ENCODE peak calls at places on chromosomes 5 and 9, in nine cellular contexts. Q is gastrocnemius medialis, M is neural progenitor cell, D is HCT116, W is psoas muscle, K is GM23338, X is ovary, T is heart right ventricle, J is upper lobe of right lung. P is an unnamed sample. For H3K4me1, the result is how much of the 10 kb centered on the place peaks cover.

GRCh38 chr9:18238752-18239151 is 235.2 kb upstream of the ADAMTSL1 start:
- DNase-seq in Q (no peak), D (no peak), X (no peak), J (no peak), W (no peak), K (no peak), T (no peak), M (no peak), P (no peak)

GRCh38 chr5:42889311-42889933 is 77.7 kb upstream of the SELENOP start:
- DNase-seq in K (peak), Q (peak), W (peak), T (peak), J (no peak), M (peak), D (peak), X (peak), P (peak)

GRCh38 chr9:113581865-113582697 is 118.6 kb downstream of the RGS3 start:
- DNase-seq in Q (peak), K (no peak), J (peak), T (peak), W (peak), D (no peak), M (no peak), X (peak), P (peak)

GRCh38 chr5:36740259-36740898 is 134.0 kb downstream of the SLC1A3 start:
- DNase-seq in Q (no peak), X (no peak), M (no peak), W (no peak), K (no peak), T (no peak), J (no peak), D (no peak), P (no peak)

GRCh38 chr9:122265265-122265900 is 701 bp downstream of the MRRF start:
- DNase-seq in M (no peak), T (no peak), D (peak), X (no peak), Q (peak), K (peak), J (no peak), W (no peak), P (no peak)

GRCh38 chr5:123754167-123754840 is 242.3 kb downstream of the CSNK1G3 start:
- DNase-seq in X (no peak), W (no peak), Q (no peak), J (no peak), K (no peak), D (no peak), M (no peak), T (no peak), P (no peak)

GRCh38 chr9:125632321-125633115 is 74.5 kb downstream of the MAPKAP1 start:
- DNase-seq in Q (no peak), X (no peak), M (no peak), D (no peak), K (no peak), T (no peak), W (no peak), J (no peak), P (no peak)

GRCh38 chr9:72577212-72577753 is 55.9 kb downstream of the TMC1 start:
- DNase-seq in X (no peak), W (no peak), K (no peak), J (no peak), T (peak), D (peak), M (no peak), Q (no peak), P (no peak)

GRCh38 chr5:177003649-177004048 is 2.9 kb downstream of the UIMC1 start:
- DNase-seq in D (no peak), J (no peak), M (no peak), K (no peak), Q (no peak), T (no peak), W (no peak), X (no peak), P (no peak)

GRCh38 chr9:108838017-108838416 is 17.8 kb downstream of the ACTL7B start:
- DNase-seq in M (no peak), K (no peak), X (no peak), J (no peak), T (no peak), Q (no peak), D (no peak), W (no peak), P (no peak)

GRCh38 chr5:119742311-119742710 is 113.0 kb downstream of the FAM170A start:
- DNase-seq in K (no peak), J (no peak), Q (no peak), X (no peak), M (no peak), T (no peak), D (no peak), W (no peak), P (no peak)

GRCh38 chr9:93501406-93501805 is 48.0 kb upstream of the FAM120AOS start:
- DNase-seq in K (no peak), D (no peak), W (no peak), J (no peak), Q (no peak), X (no peak), T (no peak), M (no peak), P (no peak)

GRCh38 chr5:170248635-170249227 is 15.9 kb downstream of the C5orf58 start:
- DNase-seq in J (no peak), X (no peak), M (no peak), K (no peak), W (no peak), Q (no peak), D (no peak), T (no peak), P (no peak)

GRCh38 chr5:71969464-71969863 is 137.8 kb upstream of the MAP1B start:
- DNase-seq in M (no peak), J (no peak), D (no peak), W (no peak), Q (no peak), T (no peak), K (no peak), X (no peak), P (no peak)

GRCh38 chr5:77235881-77236560 is 25.5 kb downstream of the PDE8B start:
- DNase-seq in Q (no peak), W (no peak), M (no peak), K (no peak), X (no peak), D (no peak), T (no peak), J (no peak), P (no peak)

GRCh38 chr5:77241444-77241843 is 31.0 kb downstream of the PDE8B start:
- DNase-seq in J (no peak), D (no peak), W (no peak), T (no peak), X (no peak), K (no peak), M (no peak), Q (no peak), P (no peak)

DNA sequence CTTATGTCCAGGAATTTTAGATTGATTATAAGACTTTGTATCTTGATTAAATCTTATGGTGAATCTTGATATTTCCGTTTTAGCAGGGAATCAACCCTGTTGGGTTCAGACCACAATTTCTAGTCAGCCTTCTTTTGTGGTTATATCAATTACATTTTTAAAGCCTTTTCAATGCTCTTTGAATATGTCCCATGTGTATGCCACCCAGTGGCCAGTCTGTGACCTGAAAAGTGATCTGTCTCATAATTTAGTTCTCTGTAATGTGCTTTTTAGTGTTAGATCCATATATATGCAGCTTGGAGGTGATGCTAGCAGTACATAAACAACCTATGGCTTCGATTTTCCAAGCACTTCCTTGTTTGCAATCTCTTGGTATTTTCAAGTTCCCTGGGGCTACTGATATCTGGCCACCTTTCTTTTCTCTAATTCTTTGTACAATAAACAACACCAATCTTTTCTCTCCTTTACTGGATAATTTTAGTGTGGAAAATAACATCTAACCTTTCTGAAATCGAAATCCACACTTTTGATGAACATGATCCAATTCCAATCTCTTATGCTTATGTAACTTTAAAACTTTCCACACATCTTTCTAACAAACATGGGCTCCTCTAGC is 28.8 kb downstream of the PDE8B start:
- DNase-seq in Q (no peak), K (peak), T (no peak), X (no peak), M (no peak), D (peak), W (no peak), J (no peak), P (no peak)
- H3K27ac ChIP-seq in Q (no peak), K (no peak), T (no peak), X (no peak), M (no peak), D (no peak), W (no peak), J (no peak), P (no peak)

GRCh38 chr5:150651382-150651781 is 9.7 kb upstream of the MYOZ3 start:
- DNase-seq in K (no peak), J (no peak), T (no peak), Q (no peak), X (peak), W (no peak), D (no peak), M (no peak), P (peak)

GRCh38 chr5:150653145-150653761 is 7.8 kb upstream of the MYOZ3 start:
- DNase-seq in J (no peak), K (no peak), D (no peak), M (no peak), T (peak), X (peak), W (no peak), Q (no peak), P (no peak)

GRCh38 chr5:150653762-150654158 is 7.3 kb upstream of the MYOZ3 start:
- DNase-seq in J (no peak), W (no peak), T (no peak), K (no peak), X (no peak), M (no peak), Q (no peak), D (no peak), P (no peak)

GRCh38 chr5:150650713-150651000 is 10.2 kb downstream of the SYNPO start:
- DNase-seq in Q (no peak), T (no peak), K (no peak), X (no peak), W (no peak), D (no peak), J (peak), M (no peak), P (no peak)

DNA sequence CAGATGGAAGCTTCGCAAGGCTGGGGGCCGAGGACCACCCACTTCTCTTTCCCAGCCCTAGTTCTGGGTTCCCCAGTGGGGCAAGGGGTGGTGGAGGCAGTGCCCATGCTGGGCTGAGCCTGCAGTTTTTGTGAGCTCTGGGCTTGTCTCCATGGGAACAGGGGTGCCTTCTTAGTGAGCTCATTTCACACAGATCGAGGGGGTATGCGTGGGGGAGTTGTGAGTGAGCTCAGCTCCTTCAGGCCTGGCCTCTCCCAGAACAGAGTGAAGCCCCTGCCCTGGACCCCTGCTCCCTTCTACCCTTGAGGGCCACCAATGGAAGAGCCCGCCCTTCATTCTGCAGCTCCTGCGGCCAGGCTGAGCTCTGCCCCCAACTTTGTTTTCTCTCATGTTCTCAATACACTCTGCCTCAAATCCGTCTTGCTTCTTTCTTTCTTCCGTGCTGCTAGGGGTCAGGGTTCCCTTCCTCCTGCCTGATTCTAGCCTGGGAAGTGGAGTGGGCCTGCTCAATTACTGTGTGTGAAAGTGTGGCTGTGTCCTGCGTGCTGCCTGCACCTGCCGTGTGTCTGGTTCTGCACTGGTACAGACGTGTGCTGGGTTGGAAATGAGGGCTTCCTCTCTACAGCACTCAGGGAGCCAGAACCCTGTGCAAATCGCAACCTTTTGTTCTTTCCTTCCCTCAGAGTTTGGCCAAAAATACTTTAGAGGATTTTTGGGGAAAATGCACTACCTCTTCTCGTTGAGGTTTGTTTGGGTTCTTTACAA is 8.9 kb upstream of the MYOZ3 start:
- DNase-seq in X (peak), J (no peak), M (peak), T (no peak), W (no peak), K (no peak), Q (no peak), D (no peak), P (no peak)
- H3K4me1 ChIP-seq in X (under half), J (under half), M (under half), T (half or more), W (half or more), K (under half), Q (half or more), D (under half), P (under half)

DNA sequence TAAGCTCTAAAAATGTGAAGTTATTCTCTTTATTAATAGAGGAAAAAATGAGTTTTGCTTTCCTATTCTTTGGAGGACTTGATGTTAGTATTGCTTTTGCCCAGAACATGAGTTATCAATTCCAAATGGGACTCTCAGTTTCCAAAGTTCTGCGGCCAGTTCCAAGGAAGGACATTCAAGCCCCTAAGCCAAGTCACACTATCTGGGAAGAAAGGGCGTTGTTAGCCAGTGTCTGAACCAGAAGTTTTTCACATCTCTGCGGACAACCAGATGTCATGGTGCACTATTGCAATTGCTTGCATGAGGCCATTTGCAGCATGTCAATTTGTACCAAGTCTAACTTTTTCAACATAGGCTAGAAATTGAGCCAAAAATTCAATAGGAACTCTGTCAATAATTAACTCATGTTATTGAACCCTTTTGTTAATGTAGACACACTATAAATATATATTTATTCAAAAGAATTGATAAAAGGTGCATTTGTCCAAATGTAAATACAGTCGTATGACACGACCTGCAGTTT is 183.3 kb upstream of the PIK3R1 start:
- DNase-seq in J (no peak), M (no peak), X (no peak), K (no peak), Q (peak), T (no peak), W (no peak), D (no peak), P (no peak)
- TF ChIP-seq CTCF in J (no peak), M (no peak), X (no peak), K (no peak), Q (no peak), T (no peak), W (no peak), D (no peak), P (no peak)

DNA sequence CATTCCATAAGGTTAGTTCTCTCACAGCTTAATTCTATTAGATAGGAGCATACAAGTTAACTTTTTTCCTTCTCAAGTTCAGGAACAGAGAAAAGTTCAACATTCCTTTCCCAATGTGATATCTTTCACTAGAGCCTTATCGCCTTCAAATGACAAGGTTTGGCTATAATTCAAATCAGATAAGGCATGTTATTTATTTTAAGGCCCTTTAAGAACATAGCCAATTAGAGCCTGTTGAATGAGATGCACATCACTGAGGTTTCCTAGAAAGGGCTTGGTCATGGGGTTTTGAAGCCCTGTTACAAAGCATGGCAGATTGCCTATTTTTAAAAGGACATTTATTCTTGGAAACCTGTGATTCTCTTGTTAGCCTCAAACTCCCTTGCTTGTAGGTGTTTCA is 123.4 kb downstream of the BASP1 start:
- DNase-seq in X (no peak), W (no peak), M (no peak), T (no peak), Q (no peak), J (no peak), K (no peak), D (no peak), P (no peak)
- H3K27ac ChIP-seq in X (no peak), W (no peak), M (no peak), T (no peak), Q (no peak), J (no peak), K (no peak), D (no peak), P (no peak)

GRCh38 chr9:89313842-89314241 is 2.8 kb downstream of the CKS2 start:
- DNase-seq in D (no peak), K (no peak), M (no peak), J (no peak), X (no peak), T (no peak), Q (no peak), W (no peak), P (no peak)

GRCh38 chr9:89310486-89311345 is at the start of gene CKS2:
- DNase-seq in W (peak), J (peak), X (peak), T (peak), K (peak), M (peak), D (peak), Q (peak), P (peak)

GRCh38 chr9:89312154-89312616 is 1.2 kb downstream of the CKS2 start:
- DNase-seq in Q (no peak), T (no peak), J (no peak), D (no peak), X (no peak), M (peak), W (no peak), K (peak), P (no peak)

GRCh38 chr9:89309608-89310485 is 1.1 kb upstream of the CKS2 start:
- DNase-seq in M (peak), D (peak), J (no peak), X (peak), Q (no peak), T (peak), K (peak), W (no peak), P (no peak)

DNA sequence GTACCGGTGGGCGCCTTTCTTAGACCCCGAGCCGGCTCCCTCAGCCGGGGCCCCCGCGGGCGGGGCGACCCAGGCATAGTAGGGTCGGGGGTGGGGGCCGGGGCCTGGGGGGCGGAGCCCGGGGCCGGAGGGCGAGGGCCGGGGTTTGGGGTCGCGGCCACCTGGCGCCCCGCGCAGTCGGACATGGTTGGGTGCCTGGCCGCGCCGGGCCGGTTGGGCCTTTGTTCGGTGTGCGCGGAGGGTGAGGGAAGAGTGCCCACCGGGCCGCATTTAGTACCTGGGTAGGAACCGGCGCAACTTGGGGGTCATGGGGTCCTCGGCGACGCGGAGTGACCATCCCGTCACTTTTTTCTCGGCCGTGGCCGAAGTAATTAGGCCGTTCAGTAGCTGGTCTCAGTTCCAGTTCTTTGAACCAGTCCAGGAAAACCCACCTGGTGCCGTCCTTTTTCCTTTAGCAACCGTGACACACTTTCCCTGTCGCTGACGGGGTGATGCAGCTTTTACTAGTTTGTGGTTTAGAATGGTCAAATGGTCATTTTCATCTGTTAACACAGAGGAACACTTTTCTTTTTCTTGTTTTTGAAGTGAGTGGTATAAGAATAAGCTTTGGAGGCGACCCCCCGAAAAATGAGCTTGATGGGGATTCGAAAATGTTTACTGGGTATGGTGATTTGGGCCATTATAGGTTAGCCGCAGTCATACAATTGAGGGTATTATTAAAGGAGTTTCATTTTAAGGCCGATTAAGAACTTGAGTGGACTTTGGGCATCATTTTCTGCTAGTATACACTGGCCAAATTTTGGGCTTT is 555 bp downstream of the CKS2 start:
- DNase-seq in M (no peak), J (peak), T (peak), Q (no peak), K (no peak), D (no peak), W (no peak), X (no peak), P (peak)
- H3K4me1 ChIP-seq in M (under half), J (under half), T (under half), Q (under half), K (under half), D (under half), W (under half), X (under half), P (under half)

GRCh38 chr5:139038618-139039305 is 159.4 kb downstream of the SIL1 start:
- DNase-seq in W (no peak), T (no peak), K (peak), J (no peak), D (no peak), M (peak), Q (no peak), X (no peak), P (no peak)
- TF ChIP-seq CTCF in W (no peak), T (no peak), K (peak), J (no peak), D (peak), M (peak), Q (no peak), X (no peak), P (no peak)

DNA sequence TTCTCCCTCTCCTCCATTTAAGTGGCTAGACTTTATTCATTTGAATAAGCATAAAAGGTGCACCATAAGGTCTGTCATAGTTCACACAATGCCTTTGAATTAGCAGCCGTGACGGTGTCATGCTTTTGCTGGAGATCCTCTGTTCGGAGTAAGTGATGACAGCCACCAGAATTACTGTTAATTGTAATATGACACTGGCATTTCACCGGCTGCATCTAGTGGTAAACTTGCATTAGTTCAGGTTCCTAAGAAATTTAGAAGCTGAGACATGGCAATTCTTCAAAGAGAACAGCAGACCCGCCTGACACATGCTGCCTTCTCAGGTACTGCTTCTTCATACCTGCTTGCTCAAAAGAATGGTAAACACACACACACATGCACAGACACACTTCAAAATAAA is 241.7 kb downstream of the EBF1 start:
- DNase-seq in T (no peak), J (no peak), W (no peak), K (peak), Q (no peak), M (no peak), D (no peak), X (no peak), P (no peak)
- H3K27ac ChIP-seq in T (no peak), J (no peak), W (no peak), K (no peak), Q (no peak), M (no peak), D (no peak), X (no peak), P (no peak)

GRCh38 chr5:173775692-173776135 is 112.4 kb upstream of the CPEB4 start:
- DNase-seq in W (no peak), T (no peak), X (no peak), J (no peak), K (no peak), M (no peak), Q (no peak), D (no peak), P (no peak)
- H3K4me1 ChIP-seq in W (under half), T (half or more), X (under half), J (under half), K (under half), M (under half), Q (under half), D (under half), P (half or more)